ENCODE peak calls at places on chromosomes 4 and X, in ten cellular contexts. T is hepatocyte; V is activated CD8-positive, alpha-beta memory T cell treated with anti-CD3 and anti-CD28 coated beads, Interleukin-2, amount 50 U/mL, for 4 hours; L is HFFc6; X is AG04450; A is endothelial cell; D is NCI-H748 treated with DMSO at 0.1 percent for 48 hours; H is HEK293T; Q is pons; M is NCI-H2081. F is an unnamed sample.

GRCh38 chr4:38140643-38141203 is 180.5 kb downstream of the PTTG2 start:
- DNase-seq in H (no peak), L (no peak), Q (no peak), M (no peak), V (no peak), X (no peak), T (no peak), D (no peak), A (no peak), F (no peak)

GRCh38 chrX:110588853-110589252 is 206.8 kb downstream of the CHRDL1 start:
- DNase-seq in T (peak; percentile 23), X (no peak), L (no peak), M (no peak), Q (no peak), V (no peak), A (no peak), D (no peak), H (no peak), F (no peak)

GRCh38 chrX:46953137-46953527 is 40.9 kb downstream of the JADE3 start:
- DNase-seq in T (no peak), V (no peak), A (no peak), D (no peak), M (no peak), L (no peak), H (no peak), X (no peak), Q (no peak), F (no peak)

GRCh38 chr4:164221631-164222030 is 532.3 kb upstream of the SMIM31 start:
- DNase-seq in D (no peak), T (no peak), X (no peak), Q (no peak), L (no peak), V (no peak), M (no peak), H (no peak), A (no peak), F (no peak)

GRCh38 chrX:111387470-111387869 is 24.5 kb downstream of the DCX start:
- DNase-seq in M (peak; percentile 69), Q (no peak), X (no peak), H (no peak), D (peak; percentile 84), V (no peak), L (no peak), A (no peak), T (no peak), F (no peak)

GRCh38 chrX:14039344-14039743 is 9.7 kb upstream of the GEMIN8 start:
- DNase-seq in Q (peak; percentile 52), L (peak; percentile 18), H (peak; percentile 43), T (peak; percentile 62), V (peak; percentile 67), D (peak; percentile 28), M (peak; percentile 41), A (peak; percentile 34), X (no peak), F (peak; percentile 65)

GRCh38 chr4:120858776-120859175 is 63.8 kb downstream of the PRDM5 start:
- DNase-seq in L (peak; percentile 14), M (no peak), H (no peak), Q (no peak), D (no peak), X (no peak), T (no peak), V (no peak), A (no peak), F (no peak)

GRCh38 chr4:182189107-182189878 is 53.9 kb upstream of the TENM3 start:
- DNase-seq in A (no peak), V (no peak), Q (no peak), X (peak; percentile 73), T (peak; percentile 51), M (no peak), H (no peak), L (peak; percentile 91), D (no peak), F (no peak)

GRCh38 chr4:20615492-20616136 is 84.6 kb upstream of the PACRGL start:
- DNase-seq in Q (no peak), V (no peak), X (no peak), D (no peak), A (no peak), T (no peak), M (no peak), L (no peak), H (no peak), F (no peak)

GRCh38 chrX:85865324-85865723 is 182.0 kb downstream of the CHM start:
- DNase-seq in V (no peak), X (no peak), M (no peak), T (no peak), L (no peak), H (no peak), D (no peak), A (no peak), Q (no peak), F (no peak)

GRCh38 chr4:161799687-161800086 is 364.1 kb downstream of the FSTL5 start:
- DNase-seq in H (no peak), Q (no peak), M (peak; percentile 34), A (no peak), V (no peak), L (no peak), X (no peak), T (no peak), D (peak; percentile 87), F (no peak)

GRCh38 chr4:54525602-54526001 is 132.2 kb upstream of the KIT start:
- DNase-seq in L (peak; percentile 96), A (no peak), Q (no peak), M (no peak), H (no peak), T (no peak), X (no peak), V (no peak), D (no peak), F (no peak)

GRCh38 chr4:94439606-94440005 is 12.1 kb upstream of the PDLIM5 start:
- DNase-seq in A (no peak), H (no peak), T (no peak), L (no peak), Q (no peak), M (no peak), X (no peak), D (no peak), V (no peak), F (no peak)

GRCh38 chr4:186743261-186743660 is 19.6 kb upstream of the FAT1 start:
- DNase-seq in L (no peak), X (no peak), Q (no peak), H (no peak), M (no peak), T (no peak), V (no peak), A (no peak), D (no peak), F (no peak)

GRCh38 chr4:74376888-74377483 is 12.0 kb downstream of the EREG start:
- DNase-seq in V (no peak), A (no peak), H (peak; percentile 38), Q (peak; percentile 47), L (peak; percentile 69), M (peak; percentile 19), T (peak; percentile 66), X (no peak), D (no peak), F (no peak)

GRCh38 chr4:158018090-158018808 is 154.6 kb downstream of the GASK1B start:
- DNase-seq in H (no peak), D (no peak), X (no peak), L (no peak), A (no peak), M (no peak), V (no peak), Q (no peak), T (no peak), F (no peak)

GRCh38 chr4:7212101-7212674 is 19.9 kb downstream of the SORCS2 start:
- DNase-seq in H (no peak), A (no peak), V (no peak), L (no peak), X (no peak), M (no peak), T (no peak), D (no peak), Q (no peak), F (no peak)

GRCh38 chr4:146522098-146522861 is 540 bp upstream of the SLC10A7 start:
- DNase-seq in X (peak; percentile 52), Q (peak; percentile 85), A (peak; percentile 77), M (peak; percentile 60), D (no peak), V (peak; percentile 86), T (peak; percentile 93), H (peak; percentile 81), L (peak; percentile 71), F (peak; percentile 95)

GRCh38 chr4:84966382-84967291 is at the start of gene WDFY3:
- DNase-seq in M (peak; percentile 56), L (peak; percentile 91), Q (peak; percentile 92), A (peak; percentile 67), T (peak; percentile 92), H (peak; percentile 81), V (no peak), D (peak; percentile 33), X (peak; percentile 74), F (peak; percentile 22)

GRCh38 chr4:18815779-18816173 is 794.2 kb upstream of the LCORL start:
- DNase-seq in H (no peak), V (no peak), D (no peak), M (no peak), T (no peak), L (no peak), X (no peak), A (no peak), Q (no peak), F (no peak)

GRCh38 chr4:5812506-5813229 is 80.2 kb downstream of the CRMP1 start:
- DNase-seq in L (peak; percentile 80), M (peak; percentile 62), Q (peak; percentile 84), X (peak; percentile 42), H (peak; percentile 69), V (no peak), D (peak; percentile 44), A (peak; percentile 42), T (peak; percentile 84), F (peak; percentile 26)

GRCh38 chr4:146243141-146243882 is 29.0 kb downstream of the REELD1 start:
- DNase-seq in M (no peak), A (no peak), H (peak; percentile 18), L (peak; percentile 15), T (no peak), Q (no peak), V (peak; percentile 63), D (no peak), X (no peak), F (peak; percentile 60)

GRCh38 chrX:106510713-106511411 is 100.9 kb upstream of the RADX start:
- DNase-seq in V (no peak), D (no peak), L (no peak), M (no peak), T (no peak), X (no peak), Q (no peak), A (no peak), H (no peak), F (no peak)

GRCh38 chrX:76148753-76149152 is 24.1 kb upstream of the PBDC1 start:
- DNase-seq in H (no peak), Q (peak; percentile 22), D (peak; percentile 48), V (peak; percentile 26), L (peak; percentile 24), A (peak; percentile 6), M (peak; percentile 24), X (no peak), T (peak; percentile 12), F (peak; percentile 70)

GRCh38 chr4:174324246-174324645 is 40.5 kb downstream of the CEP44 start:
- DNase-seq in A (no peak), Q (no peak), H (no peak), X (no peak), T (no peak), D (no peak), L (no peak), M (no peak), V (no peak), F (no peak)

GRCh38 chrX:115226929-115227328 is 7.0 kb downstream of the LRCH2 start:
- DNase-seq in V (no peak), Q (peak; percentile 50), D (peak; percentile 28), A (peak; percentile 2), X (no peak), M (peak; percentile 40), H (no peak), T (peak; percentile 67), L (peak; percentile 24), F (no peak)

GRCh38 chr4:69849297-69849696 is 10.6 kb downstream of the SULT1E1 start:
- DNase-seq in T (no peak), M (no peak), A (no peak), L (no peak), H (no peak), V (no peak), Q (no peak), D (no peak), X (no peak), F (no peak)

F was measured in Peyer's patch.